ENCODE peak calls at places on chromosomes 5 and 9, in five cellular contexts. One of them, this sample, is unnamed.

GRCh38 chr5:176652136-176652535 is 4.9 kb downstream of the TSPAN17 start:
- DNase-seq in NCI-H1048: no peak
- DNase-seq in psoas muscle: no peak
- DNase-seq in neural progenitor cell: peak; percentile 50
- DNase-seq in stimulated activated CD4-positive, alpha-beta T cell treated with anti-CD3 and anti-CD28 coated beads, Interleukin-12 subunit alpha, Interleukin-12 subunit beta, amount 100 ng/mL, for 4 hours: no peak
- DNase-seq in this sample: no peak

GRCh38 chr9:14719231-14719923 is 3.2 kb downstream of the CER1 start:
- DNase-seq in NCI-H1048: no peak
- DNase-seq in psoas muscle: no peak
- DNase-seq in neural progenitor cell: no peak
- DNase-seq in stimulated activated CD4-positive, alpha-beta T cell treated with anti-CD3 and anti-CD28 coated beads, Interleukin-12 subunit alpha, Interleukin-12 subunit beta, amount 100 ng/mL, for 4 hours: no peak
- DNase-seq in this sample: no peak

GRCh38 chr5:96388186-96388585 is 44.9 kb downstream of the PCSK1 start:
- DNase-seq in NCI-H1048: no peak
- DNase-seq in psoas muscle: no peak
- DNase-seq in neural progenitor cell: no peak
- DNase-seq in stimulated activated CD4-positive, alpha-beta T cell treated with anti-CD3 and anti-CD28 coated beads, Interleukin-12 subunit alpha, Interleukin-12 subunit beta, amount 100 ng/mL, for 4 hours: no peak
- DNase-seq in this sample: no peak

GRCh38 chr5:39523821-39524220 is 99.0 kb upstream of the DAB2 start:
- DNase-seq in NCI-H1048: no peak
- DNase-seq in psoas muscle: no peak
- DNase-seq in neural progenitor cell: no peak
- DNase-seq in stimulated activated CD4-positive, alpha-beta T cell treated with anti-CD3 and anti-CD28 coated beads, Interleukin-12 subunit alpha, Interleukin-12 subunit beta, amount 100 ng/mL, for 4 hours: no peak
- DNase-seq in this sample: no peak

GRCh38 chr5:79771387-79771786 is 81.8 kb downstream of the CMYA5 start:
- DNase-seq in NCI-H1048: no peak
- DNase-seq in psoas muscle: no peak
- DNase-seq in neural progenitor cell: no peak
- DNase-seq in stimulated activated CD4-positive, alpha-beta T cell treated with anti-CD3 and anti-CD28 coated beads, Interleukin-12 subunit alpha, Interleukin-12 subunit beta, amount 100 ng/mL, for 4 hours: no peak
- DNase-seq in this sample: no peak

GRCh38 chr9:114207845-114208244 is 52.5 kb downstream of the COL27A1 start:
- DNase-seq in NCI-H1048: no peak
- DNase-seq in psoas muscle: peak; percentile 21
- DNase-seq in neural progenitor cell: no peak
- DNase-seq in stimulated activated CD4-positive, alpha-beta T cell treated with anti-CD3 and anti-CD28 coated beads, Interleukin-12 subunit alpha, Interleukin-12 subunit beta, amount 100 ng/mL, for 4 hours: no peak
- DNase-seq in this sample: no peak

GRCh38 chr9:101481296-101481695 is 45.7 kb upstream of the ALDOB start:
- DNase-seq in NCI-H1048: no peak
- DNase-seq in psoas muscle: no peak
- DNase-seq in neural progenitor cell: no peak
- DNase-seq in stimulated activated CD4-positive, alpha-beta T cell treated with anti-CD3 and anti-CD28 coated beads, Interleukin-12 subunit alpha, Interleukin-12 subunit beta, amount 100 ng/mL, for 4 hours: no peak
- DNase-seq in this sample: no peak

GRCh38 chr5:101244621-101245020 is 341.5 kb upstream of the ST8SIA4 start:
- DNase-seq in NCI-H1048: no peak
- DNase-seq in psoas muscle: no peak
- DNase-seq in neural progenitor cell: no peak
- DNase-seq in stimulated activated CD4-positive, alpha-beta T cell treated with anti-CD3 and anti-CD28 coated beads, Interleukin-12 subunit alpha, Interleukin-12 subunit beta, amount 100 ng/mL, for 4 hours: no peak
- DNase-seq in this sample: no peak

GRCh38 chr9:92989561-92989960 is 42.2 kb downstream of the FGD3 start:
- DNase-seq in NCI-H1048: no peak
- DNase-seq in psoas muscle: no peak
- DNase-seq in neural progenitor cell: peak; percentile 49
- DNase-seq in stimulated activated CD4-positive, alpha-beta T cell treated with anti-CD3 and anti-CD28 coated beads, Interleukin-12 subunit alpha, Interleukin-12 subunit beta, amount 100 ng/mL, for 4 hours: no peak
- DNase-seq in this sample: no peak

GRCh38 chr9:129732946-129733631 is 19.8 kb downstream of the PTGES start:
- DNase-seq in NCI-H1048: no peak
- DNase-seq in psoas muscle: no peak
- DNase-seq in neural progenitor cell: no peak
- DNase-seq in stimulated activated CD4-positive, alpha-beta T cell treated with anti-CD3 and anti-CD28 coated beads, Interleukin-12 subunit alpha, Interleukin-12 subunit beta, amount 100 ng/mL, for 4 hours: no peak
- DNase-seq in this sample: no peak

GRCh38 chr5:73231245-73231778 is 58.3 kb downstream of the TMEM174 start:
- DNase-seq in NCI-H1048: no peak
- DNase-seq in psoas muscle: no peak
- DNase-seq in neural progenitor cell: no peak
- DNase-seq in stimulated activated CD4-positive, alpha-beta T cell treated with anti-CD3 and anti-CD28 coated beads, Interleukin-12 subunit alpha, Interleukin-12 subunit beta, amount 100 ng/mL, for 4 hours: no peak
- DNase-seq in this sample: no peak

GRCh38 chr5:141513627-141514329 is 24.9 kb downstream of the PCDHGC5 start:
- DNase-seq in NCI-H1048: no peak
- DNase-seq in psoas muscle: peak; percentile 84
- DNase-seq in neural progenitor cell: peak; percentile 93
- DNase-seq in stimulated activated CD4-positive, alpha-beta T cell treated with anti-CD3 and anti-CD28 coated beads, Interleukin-12 subunit alpha, Interleukin-12 subunit beta, amount 100 ng/mL, for 4 hours: peak; percentile 71
- DNase-seq in this sample: peak; percentile 68

GRCh38 chr5:147483961-147484707 is 25.7 kb downstream of the DPYSL3 start:
- DNase-seq in NCI-H1048: no peak
- DNase-seq in psoas muscle: peak; percentile 87
- DNase-seq in neural progenitor cell: no peak
- DNase-seq in stimulated activated CD4-positive, alpha-beta T cell treated with anti-CD3 and anti-CD28 coated beads, Interleukin-12 subunit alpha, Interleukin-12 subunit beta, amount 100 ng/mL, for 4 hours: no peak
- DNase-seq in this sample: peak; percentile 22

GRCh38 chr5:145237843-145238242 is 597.3 kb downstream of the PRELID2 start:
- DNase-seq in NCI-H1048: peak; percentile 30
- DNase-seq in psoas muscle: no peak
- DNase-seq in neural progenitor cell: peak; percentile 93
- DNase-seq in stimulated activated CD4-positive, alpha-beta T cell treated with anti-CD3 and anti-CD28 coated beads, Interleukin-12 subunit alpha, Interleukin-12 subunit beta, amount 100 ng/mL, for 4 hours: no peak
- DNase-seq in this sample: no peak

GRCh38 chr9:37309136-37309535 is 113.4 kb upstream of the GRHPR start:
- DNase-seq in NCI-H1048: no peak
- DNase-seq in psoas muscle: no peak
- DNase-seq in neural progenitor cell: peak; percentile 46
- DNase-seq in stimulated activated CD4-positive, alpha-beta T cell treated with anti-CD3 and anti-CD28 coated beads, Interleukin-12 subunit alpha, Interleukin-12 subunit beta, amount 100 ng/mL, for 4 hours: peak; percentile 18
- DNase-seq in this sample: no peak

GRCh38 chr9:126439402-126439765 is 112.8 kb downstream of the MVB12B start:
- DNase-seq in NCI-H1048: no peak
- DNase-seq in psoas muscle: no peak
- DNase-seq in neural progenitor cell: no peak
- DNase-seq in stimulated activated CD4-positive, alpha-beta T cell treated with anti-CD3 and anti-CD28 coated beads, Interleukin-12 subunit alpha, Interleukin-12 subunit beta, amount 100 ng/mL, for 4 hours: no peak
- DNase-seq in this sample: no peak

GRCh38 chr9:81789751-81790150 is 100.4 kb upstream of the TLE1 start:
- DNase-seq in NCI-H1048: no peak
- DNase-seq in psoas muscle: no peak
- DNase-seq in neural progenitor cell: no peak
- DNase-seq in stimulated activated CD4-positive, alpha-beta T cell treated with anti-CD3 and anti-CD28 coated beads, Interleukin-12 subunit alpha, Interleukin-12 subunit beta, amount 100 ng/mL, for 4 hours: no peak
- DNase-seq in this sample: no peak

GRCh38 chr5:149153751-149154610 is 12.7 kb downstream of the ABLIM3 start:
- DNase-seq in NCI-H1048: no peak
- DNase-seq in psoas muscle: peak; percentile 89
- DNase-seq in neural progenitor cell: no peak
- DNase-seq in stimulated activated CD4-positive, alpha-beta T cell treated with anti-CD3 and anti-CD28 coated beads, Interleukin-12 subunit alpha, Interleukin-12 subunit beta, amount 100 ng/mL, for 4 hours: no peak
- DNase-seq in this sample: peak; percentile 21

GRCh38 chr5:148697177-148697820 is 43.0 kb upstream of the HTR4 start:
- DNase-seq in NCI-H1048: no peak
- DNase-seq in psoas muscle: no peak
- DNase-seq in neural progenitor cell: no peak
- DNase-seq in stimulated activated CD4-positive, alpha-beta T cell treated with anti-CD3 and anti-CD28 coated beads, Interleukin-12 subunit alpha, Interleukin-12 subunit beta, amount 100 ng/mL, for 4 hours: no peak
- DNase-seq in this sample: no peak

GRCh38 chr5:113268232-113268631 is 166.6 kb downstream of the TSSK1B start:
- DNase-seq in NCI-H1048: no peak
- DNase-seq in psoas muscle: no peak
- DNase-seq in neural progenitor cell: no peak
- DNase-seq in stimulated activated CD4-positive, alpha-beta T cell treated with anti-CD3 and anti-CD28 coated beads, Interleukin-12 subunit alpha, Interleukin-12 subunit beta, amount 100 ng/mL, for 4 hours: no peak
- DNase-seq in this sample: no peak

GRCh38 chr5:107864793-107865192 is 194.1 kb upstream of the EFNA5 start:
- DNase-seq in NCI-H1048: no peak
- DNase-seq in psoas muscle: no peak
- DNase-seq in neural progenitor cell: no peak
- DNase-seq in stimulated activated CD4-positive, alpha-beta T cell treated with anti-CD3 and anti-CD28 coated beads, Interleukin-12 subunit alpha, Interleukin-12 subunit beta, amount 100 ng/mL, for 4 hours: no peak
- DNase-seq in this sample: no peak

GRCh38 chr5:163401271-163401670 is 36.1 kb upstream of the CCNG1 start:
- DNase-seq in NCI-H1048: no peak
- DNase-seq in psoas muscle: no peak
- DNase-seq in neural progenitor cell: no peak
- DNase-seq in stimulated activated CD4-positive, alpha-beta T cell treated with anti-CD3 and anti-CD28 coated beads, Interleukin-12 subunit alpha, Interleukin-12 subunit beta, amount 100 ng/mL, for 4 hours: no peak
- DNase-seq in this sample: no peak

GRCh38 chr9:98536542-98537173 is 172.1 kb downstream of the GABBR2 start:
- DNase-seq in NCI-H1048: no peak
- DNase-seq in psoas muscle: no peak
- DNase-seq in neural progenitor cell: peak; percentile 31
- DNase-seq in stimulated activated CD4-positive, alpha-beta T cell treated with anti-CD3 and anti-CD28 coated beads, Interleukin-12 subunit alpha, Interleukin-12 subunit beta, amount 100 ng/mL, for 4 hours: no peak
- DNase-seq in this sample: no peak

GRCh38 chr5:18745988-18746615 is 1111.8 kb downstream of the TAF11L14 start:
- DNase-seq in NCI-H1048: peak; percentile 1
- DNase-seq in psoas muscle: no peak
- DNase-seq in neural progenitor cell: no peak
- DNase-seq in stimulated activated CD4-positive, alpha-beta T cell treated with anti-CD3 and anti-CD28 coated beads, Interleukin-12 subunit alpha, Interleukin-12 subunit beta, amount 100 ng/mL, for 4 hours: peak; percentile 15
- DNase-seq in this sample: no peak

GRCh38 chr9:126806336-126806735 is 1.5 kb downstream of the ZBTB43 start:
- DNase-seq in NCI-H1048: no peak
- DNase-seq in psoas muscle: no peak
- DNase-seq in neural progenitor cell: no peak
- DNase-seq in stimulated activated CD4-positive, alpha-beta T cell treated with anti-CD3 and anti-CD28 coated beads, Interleukin-12 subunit alpha, Interleukin-12 subunit beta, amount 100 ng/mL, for 4 hours: no peak
- DNase-seq in this sample: no peak

GRCh38 chr5:41648976-41649375 is 138.6 kb upstream of the PLCXD3 start:
- DNase-seq in NCI-H1048: no peak
- DNase-seq in psoas muscle: peak; percentile 26
- DNase-seq in neural progenitor cell: peak; percentile 5
- DNase-seq in stimulated activated CD4-positive, alpha-beta T cell treated with anti-CD3 and anti-CD28 coated beads, Interleukin-12 subunit alpha, Interleukin-12 subunit beta, amount 100 ng/mL, for 4 hours: no peak
- DNase-seq in this sample: no peak

GRCh38 chr5:100840769-100841168 is 62.3 kb downstream of the ST8SIA4 start:
- DNase-seq in NCI-H1048: no peak
- DNase-seq in psoas muscle: no peak
- DNase-seq in neural progenitor cell: no peak
- DNase-seq in stimulated activated CD4-positive, alpha-beta T cell treated with anti-CD3 and anti-CD28 coated beads, Interleukin-12 subunit alpha, Interleukin-12 subunit beta, amount 100 ng/mL, for 4 hours: no peak
- DNase-seq in this sample: no peak

GRCh38 chr5:113569396-113569795 is 55.9 kb downstream of the YTHDC2 start:
- DNase-seq in NCI-H1048: no peak
- DNase-seq in psoas muscle: no peak
- DNase-seq in neural progenitor cell: no peak
- DNase-seq in stimulated activated CD4-positive, alpha-beta T cell treated with anti-CD3 and anti-CD28 coated beads, Interleukin-12 subunit alpha, Interleukin-12 subunit beta, amount 100 ng/mL, for 4 hours: no peak
- DNase-seq in this sample: no peak

GRCh38 chr9:105672711-105673234 is 10.5 kb downstream of the TAL2 start:
- DNase-seq in NCI-H1048: peak; percentile 42
- DNase-seq in psoas muscle: no peak
- DNase-seq in neural progenitor cell: no peak
- DNase-seq in stimulated activated CD4-positive, alpha-beta T cell treated with anti-CD3 and anti-CD28 coated beads, Interleukin-12 subunit alpha, Interleukin-12 subunit beta, amount 100 ng/mL, for 4 hours: no peak
- DNase-seq in this sample: no peak

GRCh38 chr5:57216714-57217113 is 42.9 kb downstream of the GPBP1 start:
- DNase-seq in NCI-H1048: no peak
- DNase-seq in psoas muscle: no peak
- DNase-seq in neural progenitor cell: no peak
- DNase-seq in stimulated activated CD4-positive, alpha-beta T cell treated with anti-CD3 and anti-CD28 coated beads, Interleukin-12 subunit alpha, Interleukin-12 subunit beta, amount 100 ng/mL, for 4 hours: no peak
- DNase-seq in this sample: no peak

GRCh38 chr5:179833056-179833708 is 12.5 kb downstream of the SQSTM1 start:
- DNase-seq in NCI-H1048: no peak
- DNase-seq in psoas muscle: no peak
- DNase-seq in neural progenitor cell: no peak
- DNase-seq in stimulated activated CD4-positive, alpha-beta T cell treated with anti-CD3 and anti-CD28 coated beads, Interleukin-12 subunit alpha, Interleukin-12 subunit beta, amount 100 ng/mL, for 4 hours: no peak
- DNase-seq in this sample: no peak

GRCh38 chr5:83512051-83512745 is 40.7 kb downstream of the VCAN start:
- DNase-seq in NCI-H1048: no peak
- DNase-seq in psoas muscle: no peak
- DNase-seq in neural progenitor cell: no peak
- DNase-seq in stimulated activated CD4-positive, alpha-beta T cell treated with anti-CD3 and anti-CD28 coated beads, Interleukin-12 subunit alpha, Interleukin-12 subunit beta, amount 100 ng/mL, for 4 hours: no peak
- DNase-seq in this sample: no peak

GRCh38 chr9:129910628-129911567 is 75.6 kb downstream of the USP20 start:
- DNase-seq in NCI-H1048: no peak
- DNase-seq in psoas muscle: no peak
- DNase-seq in neural progenitor cell: no peak
- DNase-seq in stimulated activated CD4-positive, alpha-beta T cell treated with anti-CD3 and anti-CD28 coated beads, Interleukin-12 subunit alpha, Interleukin-12 subunit beta, amount 100 ng/mL, for 4 hours: no peak
- DNase-seq in this sample: no peak

GRCh38 chr9:70486127-70486526 is 71.7 kb upstream of the KLF9 start:
- DNase-seq in NCI-H1048: no peak
- DNase-seq in psoas muscle: peak; percentile 59
- DNase-seq in neural progenitor cell: no peak
- DNase-seq in stimulated activated CD4-positive, alpha-beta T cell treated with anti-CD3 and anti-CD28 coated beads, Interleukin-12 subunit alpha, Interleukin-12 subunit beta, amount 100 ng/mL, for 4 hours: no peak
- DNase-seq in this sample: no peak

GRCh38 chr5:111551569-111552275 is 39.4 kb upstream of the STARD4 start:
- DNase-seq in NCI-H1048: no peak
- DNase-seq in psoas muscle: no peak
- DNase-seq in neural progenitor cell: peak; percentile 41
- DNase-seq in stimulated activated CD4-positive, alpha-beta T cell treated with anti-CD3 and anti-CD28 coated beads, Interleukin-12 subunit alpha, Interleukin-12 subunit beta, amount 100 ng/mL, for 4 hours: no peak
- DNase-seq in this sample: no peak

GRCh38 chr5:15510816-15511215 is 10.8 kb downstream of the FBXL7 start:
- DNase-seq in NCI-H1048: no peak
- DNase-seq in psoas muscle: no peak
- DNase-seq in neural progenitor cell: no peak
- DNase-seq in stimulated activated CD4-positive, alpha-beta T cell treated with anti-CD3 and anti-CD28 coated beads, Interleukin-12 subunit alpha, Interleukin-12 subunit beta, amount 100 ng/mL, for 4 hours: no peak
- DNase-seq in this sample: no peak

GRCh38 chr5:66407739-66408138 is 188.5 kb upstream of the MAST4 start:
- DNase-seq in NCI-H1048: no peak
- DNase-seq in psoas muscle: no peak
- DNase-seq in neural progenitor cell: no peak
- DNase-seq in stimulated activated CD4-positive, alpha-beta T cell treated with anti-CD3 and anti-CD28 coated beads, Interleukin-12 subunit alpha, Interleukin-12 subunit beta, amount 100 ng/mL, for 4 hours: no peak
- DNase-seq in this sample: no peak

GRCh38 chr9:5578018-5578697 is 50.7 kb upstream of the RIC1 start:
- DNase-seq in NCI-H1048: no peak
- DNase-seq in psoas muscle: no peak
- DNase-seq in neural progenitor cell: no peak
- DNase-seq in stimulated activated CD4-positive, alpha-beta T cell treated with anti-CD3 and anti-CD28 coated beads, Interleukin-12 subunit alpha, Interleukin-12 subunit beta, amount 100 ng/mL, for 4 hours: no peak
- DNase-seq in this sample: no peak